ENCODE peak calls at places on chromosomes 2 and 18, in four cellular contexts. P, Z, R and O are unnamed samples.
A peak's percentile ranks its signal among the peaks of the same experiment; 100 is the strongest.

GRCh38 chr2:227908266-227909054 is 37.0 kb downstream of the DAW1 start:
- DNase-seq in P (peak; percentile 24), R (no peak), Z (no peak), O (no peak)

GRCh38 chr2:240240017-240240416 is 99.6 kb upstream of the OTOS start:
- DNase-seq in P (no peak), Z (no peak), R (no peak), O (no peak)

GRCh38 chr2:231680284-231680991 is 27.9 kb upstream of the PTMA start:
- DNase-seq in Z (no peak), P (no peak), R (no peak), O (peak; percentile 81)

GRCh38 chr2:157489981-157490380 is 46.1 kb upstream of the CYTIP start:
- DNase-seq in R (no peak), Z (no peak), P (no peak), O (peak; percentile 30)

GRCh38 chr2:198448803-198449202 is 644.4 kb downstream of the PLCL1 start:
- DNase-seq in R (no peak), Z (no peak), P (no peak), O (no peak)

GRCh38 chr18:24089059-24089458 is 49.8 kb upstream of the CABYR start:
- DNase-seq in R (no peak), Z (no peak), P (peak; percentile 19), O (no peak)

GRCh38 chr2:66522591-66523379 is 87.9 kb downstream of the MEIS1 start:
- DNase-seq in R (no peak), P (no peak), Z (no peak), O (no peak)

GRCh38 chr2:195026261-195026660 is 630.8 kb upstream of the SLC39A10 start:
- DNase-seq in P (peak; percentile 47), R (no peak), Z (peak; percentile 49), O (no peak)

GRCh38 chr2:55550368-55551102 is 31.0 kb downstream of the CFAP36 start:
- DNase-seq in Z (no peak), P (peak; percentile 81), R (no peak), O (no peak)

GRCh38 chr2:71756280-71756906 is 303.0 kb downstream of the DYSF start:
- DNase-seq in P (peak; percentile 45), Z (no peak), R (no peak), O (no peak)

GRCh38 chr2:52536929-52537460 is 1230.6 kb upstream of the CHAC2 start:
- DNase-seq in P (peak; percentile 68), Z (no peak), R (no peak), O (no peak)

GRCh38 chr2:186486651-186487647 is 889 bp downstream of the ZC3H15 start:
- DNase-seq in Z (no peak), R (no peak), P (peak; percentile 37), O (no peak)

GRCh38 chr18:2494921-2495320 is 76.4 kb downstream of the METTL4 start:
- DNase-seq in Z (no peak), P (no peak), R (no peak), O (no peak)

GRCh38 chr2:30963184-30963583 is 155.9 kb upstream of the CAPN13 start:
- DNase-seq in Z (no peak), P (no peak), R (no peak), O (no peak)

GRCh38 chr2:162478721-162479129 is 134.8 kb downstream of the GCA start:
- DNase-seq in R (no peak), P (no peak), Z (no peak), O (no peak)

GRCh38 chr2:110770696-110771425 is 38.5 kb downstream of the ACOXL start:
- DNase-seq in Z (no peak), P (peak; percentile 63), R (peak; percentile 78), O (no peak)

GRCh38 chr2:158414538-158414937 is 42.0 kb downstream of the CCDC148 start:
- DNase-seq in R (no peak), P (peak; percentile 11), Z (no peak), O (no peak)

GRCh38 chr18:56139792-56140254 is 498.6 kb downstream of the TXNL1 start:
- DNase-seq in R (peak; percentile 79), Z (no peak), P (peak; percentile 38), O (no peak)

DNA sequence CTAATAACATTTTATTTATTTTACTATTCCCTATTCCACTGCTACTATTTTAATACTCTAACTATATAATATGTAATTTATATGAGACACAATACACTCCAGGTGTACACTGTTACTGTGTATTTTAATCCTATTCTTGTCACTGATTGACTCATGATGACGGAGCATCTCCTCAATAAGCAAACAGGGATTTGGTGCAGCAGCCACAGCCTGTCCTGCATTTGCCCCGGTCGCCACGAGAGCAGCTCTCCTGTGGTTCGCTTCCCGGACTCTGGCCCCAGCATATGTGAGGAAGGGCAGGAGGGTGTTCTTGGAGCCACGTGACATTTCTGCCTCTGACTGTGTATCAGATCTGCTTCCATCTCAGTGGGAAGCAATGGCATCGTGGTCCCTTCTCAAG is 74.1 kb upstream of the PXDN start:
- DNase-seq in R (peak; percentile 9), Z (no peak), P (no peak), O (no peak)
- H3K27ac ChIP-seq in R (no peak overlapping the region), Z (no peak overlapping the region), P (no peak overlapping the region), O (no peak overlapping the region)

GRCh38 chr2:88074854-88075292 is 7.2 kb downstream of the SMYD1 start:
- DNase-seq in P (peak; percentile 82), Z (no peak), R (no peak), O (no peak)

GRCh38 chr2:88070055-88070454 is 2.4 kb downstream of the SMYD1 start:
- DNase-seq in P (no peak), Z (no peak), R (no peak), O (no peak)

GRCh38 chr2:88071365-88071764 is 3.7 kb downstream of the SMYD1 start:
- DNase-seq in P (no peak), Z (no peak), R (no peak), O (no peak)

GRCh38 chr2:88077076-88077475 is 9.5 kb downstream of the SMYD1 start:
- DNase-seq in P (no peak), R (no peak), Z (no peak), O (no peak)

GRCh38 chr2:88074150-88074549 is 6.5 kb downstream of the SMYD1 start:
- DNase-seq in P (no peak), R (no peak), Z (no peak), O (no peak)
- H3K27ac ChIP-seq in P (no peak overlapping the region), R (peak overlapping the region; percentile 70), Z (no peak overlapping the region), O (no peak overlapping the region)

GRCh38 chr2:84441505-84441904 is 17.6 kb downstream of the SUCLG1 start:
- DNase-seq in P (no peak), Z (no peak), R (no peak), O (no peak)
- H3K27ac ChIP-seq in P (no peak overlapping the region), Z (no peak overlapping the region), R (no peak overlapping the region), O (no peak overlapping the region)

DNA sequence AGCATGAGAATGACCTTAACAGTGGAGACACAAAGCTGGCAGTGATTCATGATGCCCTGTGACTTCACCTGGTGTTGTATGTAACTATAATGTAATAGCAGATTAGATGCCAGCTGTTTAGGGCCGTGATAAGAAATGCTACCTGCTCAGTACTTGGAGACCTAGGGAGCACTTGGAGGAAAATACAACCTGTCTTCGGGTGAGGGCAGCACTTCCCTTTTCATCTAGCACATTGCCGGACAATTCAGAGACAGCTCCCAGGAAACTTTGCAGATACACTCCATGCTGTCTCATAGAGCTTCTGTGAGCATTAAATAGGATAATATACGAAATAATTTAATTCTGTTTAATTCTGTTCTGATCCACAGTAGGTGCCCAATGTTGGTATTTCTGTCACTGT is 668.5 kb downstream of the TSN start:
- DNase-seq in R (no peak), P (no peak), Z (no peak), O (no peak)
- H3K27ac ChIP-seq in R (no peak overlapping the region), P (no peak overlapping the region), Z (no peak overlapping the region), O (no peak overlapping the region)

GRCh38 chr2:122255924-122256323 is 500.5 kb downstream of the TSN start:
- DNase-seq in Z (no peak), P (no peak), R (no peak), O (no peak)
- H3K27ac ChIP-seq in Z (no peak overlapping the region), P (no peak overlapping the region), R (no peak overlapping the region), O (no peak overlapping the region)

GRCh38 chr2:45732436-45732835 is 81.0 kb downstream of the PRKCE start:
- DNase-seq in Z (no peak), R (no peak), P (no peak), O (no peak)

GRCh38 chr2:45729753-45730512 is 78.5 kb downstream of the PRKCE start:
- DNase-seq in P (no peak), R (no peak), Z (no peak), O (no peak)

GRCh38 chr2:45732946-45733345 is 81.5 kb downstream of the PRKCE start:
- DNase-seq in Z (no peak), R (no peak), P (no peak), O (no peak)

GRCh38 chr2:45728458-45728942 is 77.0 kb downstream of the PRKCE start:
- DNase-seq in R (no peak), Z (no peak), P (no peak), O (no peak)

DNA sequence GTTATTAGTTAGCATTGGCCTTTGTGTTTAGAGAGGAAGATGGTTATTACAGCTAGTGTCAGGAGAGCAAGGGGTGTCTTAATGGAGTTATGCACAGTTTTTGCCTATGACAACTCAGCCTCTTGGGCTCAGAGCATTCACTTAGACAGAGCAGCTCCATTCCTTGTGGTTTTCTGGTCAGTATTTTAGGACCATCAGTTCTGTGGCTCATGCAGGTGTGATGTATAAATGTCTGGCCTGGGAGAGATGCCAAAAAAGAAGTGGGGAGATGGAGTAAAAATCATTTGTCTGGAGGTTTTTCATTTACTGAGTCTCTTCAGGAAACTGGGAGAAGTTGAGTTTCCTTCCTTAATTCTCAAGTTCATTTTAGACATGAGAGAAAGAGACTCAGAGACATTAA is 79.7 kb downstream of the PRKCE start:
- DNase-seq in Z (no peak), R (no peak), P (no peak), O (no peak)
- H3K27ac ChIP-seq in Z (no peak overlapping the region), R (no peak overlapping the region), P (no peak overlapping the region), O (no peak overlapping the region)

DNA sequence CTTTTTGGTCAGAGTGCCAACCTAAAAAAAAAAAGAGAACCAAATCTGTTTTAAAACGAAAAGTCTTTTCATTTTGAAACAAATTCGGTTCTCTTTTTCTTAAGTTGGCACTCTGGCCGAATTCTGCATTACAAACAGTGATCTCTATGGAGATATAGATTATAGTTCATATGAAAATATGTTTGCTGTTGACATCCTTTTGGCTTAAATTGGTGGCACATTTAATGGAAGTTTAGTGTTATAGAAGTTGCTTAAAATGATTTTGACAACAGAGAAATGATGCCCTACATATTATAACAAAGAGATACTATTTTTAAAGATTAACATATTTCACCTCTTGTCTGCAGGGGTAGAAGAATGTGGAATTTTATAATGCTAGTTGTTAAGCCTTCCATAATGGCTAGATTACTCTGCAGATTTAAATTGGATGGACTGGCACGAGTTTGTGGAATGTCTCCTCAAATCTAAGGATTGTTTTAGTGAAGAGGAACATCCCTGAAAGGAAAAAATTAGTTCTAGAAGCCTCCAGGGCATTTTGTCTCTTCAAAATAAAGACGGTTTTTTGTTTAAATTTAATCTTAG is 222.9 kb upstream of the CDH2 start:
- DNase-seq in R (no peak), Z (no peak), P (no peak), O (no peak)
- H3K27ac ChIP-seq in R (no peak overlapping the region), Z (no peak overlapping the region), P (no peak overlapping the region), O (no peak overlapping the region)

DNA sequence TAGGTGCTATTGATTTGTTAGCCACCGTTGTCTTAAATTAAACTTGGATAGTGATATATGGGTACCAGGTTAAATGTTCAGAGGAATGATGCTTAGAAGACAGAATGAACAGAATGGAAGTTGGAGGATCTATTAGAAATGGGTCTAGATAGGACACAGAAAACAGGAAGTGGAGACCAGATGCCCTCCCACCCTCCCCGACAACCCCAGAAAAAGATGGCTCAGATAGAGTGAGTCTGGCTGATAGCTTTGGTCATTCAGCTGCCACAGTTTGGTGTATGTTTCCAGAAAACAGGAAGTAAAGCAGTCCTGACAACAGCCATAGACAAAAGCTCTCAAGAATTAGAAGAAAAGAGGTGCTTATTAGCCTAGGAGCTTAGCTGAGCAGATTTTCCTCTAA is 71.5 kb upstream of the DSG1 start:
- DNase-seq in P (no peak), R (no peak), Z (no peak), O (no peak)
- H3K27ac ChIP-seq in P (no peak overlapping the region), R (no peak overlapping the region), Z (no peak overlapping the region), O (no peak overlapping the region)